ENCODE peak calls at places on chromosomes 2 and 18, in five cellular contexts. One of them, this sample, is unnamed.

GRCh38 chr2:201707753-201708152 is 9.3 kb upstream of the MPP4 start:
- DNase-seq in HCT116: no peak
- DNase-seq in endodermal cell: no peak
- DNase-seq in endothelial cell: no peak
- DNase-seq in heart left ventricle: no peak
- DNase-seq in this sample: no peak

GRCh38 chr18:8045890-8046289 is 478.8 kb downstream of the PTPRM start:
- DNase-seq in HCT116: peak; percentile 15
- DNase-seq in endodermal cell: no peak
- DNase-seq in endothelial cell: no peak
- DNase-seq in heart left ventricle: no peak
- DNase-seq in this sample: no peak

GRCh38 chr18:35413163-35413511 is 36.0 kb upstream of the ZNF396 start:
- DNase-seq in HCT116: no peak
- DNase-seq in endodermal cell: no peak
- DNase-seq in endothelial cell: no peak
- DNase-seq in heart left ventricle: no peak
- DNase-seq in this sample: no peak

GRCh38 chr2:221571391-221572179 is 519 bp downstream of the EPHA4 start:
- DNase-seq in HCT116: no peak
- DNase-seq in endodermal cell: peak; percentile 81
- DNase-seq in endothelial cell: peak; percentile 49
- DNase-seq in heart left ventricle: peak; percentile 45
- DNase-seq in this sample: peak; percentile 54

GRCh38 chr2:73961823-73962615 is 22.7 kb upstream of the TET3 start:
- DNase-seq in HCT116: no peak
- DNase-seq in endodermal cell: peak; percentile 53
- DNase-seq in endothelial cell: no peak
- DNase-seq in heart left ventricle: no peak
- DNase-seq in this sample: no peak

GRCh38 chr2:54566896-54567295 is 110.8 kb downstream of the SPTBN1 start:
- DNase-seq in HCT116: no peak
- DNase-seq in endodermal cell: no peak
- DNase-seq in endothelial cell: no peak
- DNase-seq in heart left ventricle: no peak
- DNase-seq in this sample: no peak

GRCh38 chr2:55048925-55049793 is 1.1 kb downstream of the RTN4 start:
- DNase-seq in HCT116: peak; percentile 32
- DNase-seq in endodermal cell: peak; percentile 88
- DNase-seq in endothelial cell: peak; percentile 67
- DNase-seq in heart left ventricle: peak; percentile 91
- DNase-seq in this sample: peak; percentile 75

GRCh38 chr18:25998461-25998860 is 92.0 kb downstream of the SS18 start:
- DNase-seq in HCT116: no peak
- DNase-seq in endodermal cell: no peak
- DNase-seq in endothelial cell: no peak
- DNase-seq in heart left ventricle: no peak
- DNase-seq in this sample: no peak

GRCh38 chr18:79386547-79386946 is 9.2 kb upstream of the NFATC1 start:
- DNase-seq in HCT116: no peak
- DNase-seq in endodermal cell: peak; percentile 35
- DNase-seq in endothelial cell: peak; percentile 3
- DNase-seq in heart left ventricle: no peak
- DNase-seq in this sample: no peak

GRCh38 chr18:36299010-36299409 is 1.5 kb downstream of the FHOD3 start:
- DNase-seq in HCT116: no peak
- DNase-seq in endodermal cell: no peak
- DNase-seq in endothelial cell: no peak
- DNase-seq in heart left ventricle: no peak
- DNase-seq in this sample: no peak

GRCh38 chr18:34117319-34117718 is 107.4 kb downstream of the NOL4 start:
- DNase-seq in HCT116: no peak
- DNase-seq in endodermal cell: no peak
- DNase-seq in endothelial cell: no peak
- DNase-seq in heart left ventricle: no peak
- DNase-seq in this sample: no peak

GRCh38 chr2:160583162-160583522 is 89.5 kb upstream of the RBMS1 start:
- DNase-seq in HCT116: no peak
- DNase-seq in endodermal cell: no peak
- DNase-seq in endothelial cell: no peak
- DNase-seq in heart left ventricle: no peak
- DNase-seq in this sample: no peak

GRCh38 chr2:113202305-113203216 is 28.8 kb downstream of the PSD4 start:
- DNase-seq in HCT116: no peak
- DNase-seq in endodermal cell: peak; percentile 61
- DNase-seq in endothelial cell: no peak
- DNase-seq in heart left ventricle: no peak
- DNase-seq in this sample: peak; percentile 43

GRCh38 chr2:34524115-34524514 is 925.0 kb upstream of the FAM98A start:
- DNase-seq in HCT116: no peak
- DNase-seq in endodermal cell: no peak
- DNase-seq in endothelial cell: no peak
- DNase-seq in heart left ventricle: no peak
- DNase-seq in this sample: no peak

GRCh38 chr2:62340981-62341624 is 145.2 kb downstream of the B3GNT2 start:
- DNase-seq in HCT116: no peak
- DNase-seq in endodermal cell: peak; percentile 64
- DNase-seq in endothelial cell: no peak
- DNase-seq in heart left ventricle: peak; percentile 33
- DNase-seq in this sample: peak; percentile 11

GRCh38 chr2:221444106-221444505 is 128.0 kb downstream of the EPHA4 start:
- DNase-seq in HCT116: peak; percentile 12
- DNase-seq in endodermal cell: no peak
- DNase-seq in endothelial cell: no peak
- DNase-seq in heart left ventricle: peak; percentile 29
- DNase-seq in this sample: no peak

GRCh38 chr2:64713686-64714085 is 60.0 kb upstream of the SERTAD2 start:
- DNase-seq in HCT116: no peak
- DNase-seq in endodermal cell: no peak
- DNase-seq in endothelial cell: no peak
- DNase-seq in heart left ventricle: no peak
- DNase-seq in this sample: no peak

GRCh38 chr2:62661263-62661635 is 44.3 kb upstream of the EHBP1 start:
- DNase-seq in HCT116: no peak
- DNase-seq in endodermal cell: no peak
- DNase-seq in endothelial cell: no peak
- DNase-seq in heart left ventricle: no peak
- DNase-seq in this sample: no peak

GRCh38 chr2:231786177-231786916 is at the start of gene COPS7B:
- DNase-seq in HCT116: peak; percentile 68
- DNase-seq in endodermal cell: peak; percentile 96
- DNase-seq in endothelial cell: peak; percentile 88
- DNase-seq in heart left ventricle: peak; percentile 85
- DNase-seq in this sample: peak; percentile 92
- TF ChIP-seq CTCF in HCT116: peak; percentile 46
- TF ChIP-seq CTCF in endodermal cell: peak; percentile 79
- TF ChIP-seq CTCF in endothelial cell: peak; percentile 17
- TF ChIP-seq CTCF in heart left ventricle: no peak
- TF ChIP-seq CTCF in this sample: peak; percentile 25

GRCh38 chr18:56565596-56566355 is 72.6 kb downstream of the TXNL1 start:
- DNase-seq in HCT116: no peak
- DNase-seq in endodermal cell: no peak
- DNase-seq in endothelial cell: no peak
- DNase-seq in heart left ventricle: no peak
- DNase-seq in this sample: no peak
- TF ChIP-seq CTCF in HCT116: no peak
- TF ChIP-seq CTCF in endodermal cell: no peak
- TF ChIP-seq CTCF in endothelial cell: no peak
- TF ChIP-seq CTCF in heart left ventricle: no peak
- TF ChIP-seq CTCF in this sample: no peak

GRCh38 chr2:32228181-32228580 is 36.5 kb downstream of the NLRC4 start:
- DNase-seq in HCT116: no peak
- DNase-seq in endodermal cell: no peak
- DNase-seq in endothelial cell: no peak
- DNase-seq in heart left ventricle: no peak
- DNase-seq in this sample: no peak
- TF ChIP-seq CTCF in HCT116: no peak
- TF ChIP-seq CTCF in endodermal cell: peak; percentile 26
- TF ChIP-seq CTCF in endothelial cell: no peak
- TF ChIP-seq CTCF in heart left ventricle: no peak
- TF ChIP-seq CTCF in this sample: no peak

DNA sequence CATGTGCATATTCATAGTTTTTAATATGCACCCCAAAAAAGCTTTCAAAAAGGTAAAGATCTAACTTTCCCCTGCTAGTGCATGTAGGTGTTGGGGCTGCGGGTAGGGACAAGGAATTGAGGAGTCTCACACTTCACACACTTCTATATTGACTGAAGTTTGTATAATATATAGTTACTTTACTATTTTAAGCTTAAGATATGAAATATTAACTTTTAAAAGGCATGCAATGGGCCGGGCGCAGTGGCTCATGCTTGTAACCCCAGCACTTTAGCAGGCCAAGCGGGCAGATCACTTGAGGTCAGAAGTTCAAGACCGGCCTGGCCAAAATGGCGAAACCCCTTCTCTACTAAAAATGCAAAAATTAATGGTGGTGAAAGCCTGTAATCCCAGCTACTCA is 109.1 kb upstream of the SH3BP4 start:
- DNase-seq in HCT116: no peak
- DNase-seq in endodermal cell: no peak
- DNase-seq in endothelial cell: no peak
- DNase-seq in heart left ventricle: no peak
- DNase-seq in this sample: no peak
- TF ChIP-seq CTCF in HCT116: no peak
- TF ChIP-seq CTCF in endodermal cell: no peak
- TF ChIP-seq CTCF in endothelial cell: no peak
- TF ChIP-seq CTCF in heart left ventricle: no peak
- TF ChIP-seq CTCF in this sample: no peak

DNA sequence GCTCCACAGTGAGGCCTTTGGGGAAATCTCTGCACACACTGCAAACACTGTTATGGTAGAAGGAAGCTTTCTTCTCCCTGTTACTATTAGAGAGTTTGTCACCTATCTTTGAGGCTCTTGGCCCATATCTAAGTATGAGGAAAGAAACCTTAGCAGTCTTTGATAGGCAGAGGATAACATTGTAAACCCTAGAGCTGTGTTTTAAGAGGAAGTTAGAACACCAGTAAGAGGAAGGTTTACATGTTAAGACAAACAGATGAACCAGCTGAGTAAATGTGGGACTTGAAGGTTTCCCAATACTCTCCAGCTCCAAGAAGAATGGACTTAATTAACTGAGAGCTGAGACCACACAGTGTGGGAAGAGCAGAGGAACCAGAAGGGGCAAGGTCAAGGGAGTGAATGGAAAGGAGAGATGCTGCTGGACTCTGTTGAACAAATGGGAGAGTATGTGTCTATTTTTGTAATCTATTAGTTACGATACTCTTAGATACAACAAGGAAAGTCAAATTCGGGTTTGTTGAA is 257.0 kb downstream of the DPP10 start:
- DNase-seq in HCT116: no peak
- DNase-seq in endodermal cell: no peak
- DNase-seq in endothelial cell: no peak
- DNase-seq in heart left ventricle: no peak
- DNase-seq in this sample: no peak
- TF ChIP-seq CTCF in HCT116: no peak
- TF ChIP-seq CTCF in endodermal cell: no peak
- TF ChIP-seq CTCF in endothelial cell: no peak
- TF ChIP-seq CTCF in heart left ventricle: no peak
- TF ChIP-seq CTCF in this sample: no peak

DNA sequence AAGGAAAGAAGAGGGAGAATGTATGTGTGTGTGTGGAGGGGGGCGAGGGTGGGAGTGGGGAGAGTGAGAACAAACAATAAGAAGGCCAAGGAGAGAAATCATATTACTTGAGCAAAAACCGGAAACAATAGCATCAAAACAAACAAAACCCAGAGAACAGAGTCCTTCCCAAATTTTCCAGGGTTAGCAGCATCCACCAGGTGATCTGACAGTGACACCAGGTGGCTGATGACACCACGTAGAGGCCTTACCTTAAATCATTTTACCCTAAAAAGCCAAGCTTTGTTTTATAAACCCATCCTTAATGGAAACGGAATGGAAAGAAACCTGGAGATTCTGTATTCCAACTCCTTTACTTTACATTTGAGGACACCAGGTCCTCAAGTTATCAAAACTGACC is 42.9 kb downstream of the CDCA7 start:
- DNase-seq in HCT116: peak; percentile 15
- DNase-seq in endodermal cell: peak; percentile 64
- DNase-seq in endothelial cell: no peak
- DNase-seq in heart left ventricle: no peak
- DNase-seq in this sample: no peak
- TF ChIP-seq CTCF in HCT116: peak; percentile 59
- TF ChIP-seq CTCF in endodermal cell: peak; percentile 72
- TF ChIP-seq CTCF in endothelial cell: no peak
- TF ChIP-seq CTCF in heart left ventricle: no peak
- TF ChIP-seq CTCF in this sample: no peak

This sample was measured in nephron progenitor cell.